ENCODE peak calls at places on chromosomes 11 and 22, in four cellular contexts. U, L, B and H are unnamed samples.

GRCh38 chr11:12139144-12139881 is 28.9 kb downstream of the MICAL2 start:
- DNase-seq in L (peak; percentile 73), U (no peak), B (no peak), H (no peak)

GRCh38 chr11:77407613-77408012 is 66.3 kb downstream of the PAK1 start:
- DNase-seq in L (no peak), B (no peak), U (peak; percentile 80), H (no peak)

GRCh38 chr22:46563381-46564083 is 26.1 kb upstream of the CELSR1 start:
- DNase-seq in U (peak; percentile 92), L (peak; percentile 81), B (peak; percentile 79), H (no peak)

GRCh38 chr11:47192111-47192510 is 5.9 kb upstream of the PACSIN3 start:
- DNase-seq in B (peak; percentile 29), U (no peak), L (no peak), H (no peak)

GRCh38 chr11:64526356-64526755 is 64.7 kb upstream of the SLC22A12 start:
- DNase-seq in U (no peak), B (no peak), L (no peak), H (no peak)

GRCh38 chr11:122864386-122864785 is 18.2 kb upstream of the JHY start:
- DNase-seq in L (no peak), U (no peak), B (no peak), H (no peak)

GRCh38 chr11:19646921-19647320 is 65.7 kb upstream of the NAV2 start:
- DNase-seq in U (no peak), B (no peak), L (no peak), H (peak; percentile 64)

GRCh38 chr11:75288846-75289760 is 48.5 kb downstream of the TPBGL start:
- DNase-seq in B (no peak), L (no peak), U (no peak), H (no peak)

GRCh38 chr22:48492371-48493320 is 1335.0 kb downstream of the BRD1 start:
- DNase-seq in U (peak; percentile 50), L (peak; percentile 76), B (peak; percentile 57), H (no peak)

GRCh38 chr11:65089621-65090020 is 5.6 kb downstream of the ZFPL1 start:
- DNase-seq in U (no peak), L (no peak), B (no peak), H (no peak)

GRCh38 chr11:12765428-12765827 is 91.2 kb downstream of the TEAD1 start:
- DNase-seq in B (no peak), U (no peak), L (no peak), H (peak; percentile 37)

GRCh38 chr11:122772945-122773344 is 65.4 kb upstream of the CRTAM start:
- DNase-seq in B (no peak), U (no peak), L (no peak), H (no peak)

GRCh38 chr11:790721-791564 is 1.1 kb upstream of the CEND1 start:
- DNase-seq in U (no peak), B (no peak), L (no peak), H (no peak)

GRCh38 chr11:20887137-20887536 is 217.8 kb downstream of the NELL1 start:
- DNase-seq in U (no peak), L (no peak), B (no peak), H (no peak)

GRCh38 chr11:27705873-27706820 is 5.9 kb upstream of the BDNF start:
- DNase-seq in L (no peak), U (no peak), B (peak; percentile 18), H (no peak)

GRCh38 chr11:10694481-10695239 is 1.1 kb upstream of the IRAG1 start:
- DNase-seq in B (no peak), U (no peak), L (no peak), H (no peak)

GRCh38 chr22:33112606-33113005 is 54.4 kb upstream of the SYN3 start:
- DNase-seq in L (no peak), U (no peak), B (no peak), H (no peak)

GRCh38 chr11:59719556-59719955 is 5.9 kb upstream of the OR10V1 start:
- DNase-seq in U (no peak), L (no peak), B (no peak), H (no peak)

GRCh38 chr11:3056296-3057068 is 741 bp downstream of the CARS1 start:
- DNase-seq in L (peak; percentile 66), U (peak; percentile 37), B (no peak), H (no peak)

GRCh38 chr11:45698777-45699497 is 33.5 kb upstream of the CHST1 start:
- DNase-seq in U (no peak), B (peak; percentile 21), L (no peak), H (no peak)

GRCh38 chr22:41425704-41426365 is 20.8 kb downstream of the TOB2 start:
- DNase-seq in U (no peak), L (no peak), B (no peak), H (no peak)

GRCh38 chr11:49208006-49208721 is at the start of gene FOLH1:
- DNase-seq in L (peak; percentile 63), U (no peak), B (no peak), H (no peak)

GRCh38 chr11:125141686-125142535 is 22.6 kb upstream of the PKNOX2 start:
- DNase-seq in B (peak; percentile 56), U (peak; percentile 30), L (no peak), H (no peak)

GRCh38 chr11:66321606-66322005 is 4.8 kb upstream of the CD248 start:
- DNase-seq in U (no peak), B (no peak), L (no peak), H (no peak)

GRCh38 chr22:17562906-17563870 is at the start of gene SLC25A18:
- DNase-seq in U (peak; percentile 21), B (peak; percentile 47), L (peak; percentile 90), H (no peak)

GRCh38 chr11:130908770-130909625 is 7.3 kb downstream of the SNX19 start:
- DNase-seq in B (no peak), U (no peak), L (no peak), H (no peak)

GRCh38 chr11:44315947-44316387 is 6.0 kb upstream of the ALX4 start:
- DNase-seq in B (peak; percentile 17), U (no peak), L (no peak), H (no peak)

GRCh38 chr11:73576226-73576625 is 21.7 kb downstream of the FAM168A start:
- DNase-seq in L (no peak), B (no peak), U (no peak), H (no peak)
- H3K27ac ChIP-seq in L (no peak overlapping the region), B (no peak overlapping the region), U (no peak overlapping the region), H (no peak overlapping the region)

DNA sequence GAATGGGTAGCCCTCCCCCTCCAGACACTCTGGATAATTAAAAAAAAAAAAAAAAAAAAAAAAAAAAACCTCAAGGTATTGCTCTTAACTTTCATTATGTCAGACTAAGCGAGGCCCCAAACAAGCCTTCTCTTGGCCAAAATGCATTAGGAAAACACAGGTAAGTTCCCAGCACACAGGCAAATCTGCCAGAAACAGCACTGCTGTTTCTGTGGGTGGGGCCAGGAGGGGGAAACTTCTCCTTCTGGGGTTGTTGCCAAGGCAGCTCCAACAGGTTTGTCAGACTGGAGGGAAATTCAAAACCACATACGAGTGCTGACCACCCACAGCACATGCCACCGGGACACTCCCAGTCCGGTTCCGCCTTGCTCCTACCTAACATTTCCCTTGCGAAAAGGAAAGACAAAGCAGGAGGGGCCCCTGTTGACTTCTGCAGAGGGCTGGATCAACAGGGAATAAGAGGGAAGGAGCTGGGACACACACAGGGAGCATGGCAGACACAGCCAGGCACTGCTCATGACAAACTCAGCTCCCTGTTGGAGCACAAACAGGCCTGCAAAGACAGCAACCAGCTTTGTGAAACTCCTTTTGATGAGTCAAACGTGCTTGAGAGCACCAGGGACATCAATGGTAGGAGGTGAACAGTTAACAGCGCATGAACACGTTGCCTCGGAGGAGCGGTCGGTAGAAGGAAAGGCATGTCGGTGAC is 55.0 kb downstream of the MYH9 start:
- DNase-seq in B (peak; percentile 41), U (peak; percentile 55), L (no peak), H (no peak)
- TF ChIP-seq POLR2AphosphoS5 in B (no peak), U (peak; percentile 54), L (peak; percentile 53), H (peak; percentile 38)

GRCh38 chr11:128691802-128692749 is 1.8 kb upstream of the FLI1 start:
- DNase-seq in B (no peak), U (no peak), L (no peak), H (no peak)
- H3K27ac ChIP-seq in B (no peak overlapping the region), U (peak overlapping the region; percentile 92), L (peak overlapping the region; percentile 80), H (peak overlapping the region; percentile 72)

GRCh38 chr22:22720201-22720723 is 75.8 kb downstream of the GGTLC2 start:
- DNase-seq in L (no peak), U (peak; percentile 35), B (peak; percentile 93), H (no peak)
- TF ChIP-seq POLR2AphosphoS5 in L (no peak), U (no peak), B (no peak), H (no peak)

GRCh38 chr11:35163707-35164496 is 24.9 kb downstream of the CD44 start:
- DNase-seq in L (no peak), U (no peak), B (no peak), H (no peak)
- H3K27ac ChIP-seq in L (peak overlapping the region; percentile 73), U (peak overlapping the region; percentile 80), B (no peak overlapping the region), H (peak overlapping the region; percentile 51)

GRCh38 chr11:61127991-61128390 is 25.7 kb downstream of the CD5 start:
- DNase-seq in L (no peak), B (no peak), U (no peak), H (no peak)
- TF ChIP-seq POLR2AphosphoS5 in L (no peak), B (no peak), U (no peak), H (no peak)